ENCODE peak calls at places on chromosomes 7 and 10, in five cellular contexts. Q is Peyer's patch; N is uterus; Z is neuronal stem cell; W is CD8-positive, alpha-beta memory T cell. C is an unnamed sample.

GRCh38 chr10:132904169-132904813 is 38.1 kb downstream of the CFAP46 start:
- DNase-seq in Q (no peak), N (no peak), Z (peak), W (no peak), C (no peak)

GRCh38 chr7:118352854-118353453 is 128.4 kb downstream of the ANKRD7 start:
- DNase-seq in Q (no peak), N (no peak), Z (peak), W (no peak), C (no peak)

GRCh38 chr10:78178940-78179339 is 145.3 kb downstream of the RPS24 start:
- DNase-seq in Q (no peak), N (no peak), Z (no peak), W (no peak), C (no peak)

GRCh38 chr7:99420213-99420612 is 11.4 kb downstream of the BUD31 start:
- DNase-seq in Q (no peak), N (no peak), Z (no peak), W (no peak), C (no peak)

GRCh38 chr10:17003151-17003550 is 126.5 kb downstream of the CUBN start:
- DNase-seq in Q (no peak), N (no peak), Z (no peak), W (peak), C (peak)

GRCh38 chr10:74432841-74433594 is 282.0 kb downstream of the ADK start:
- DNase-seq in Q (no peak), N (no peak), Z (no peak), W (no peak), C (no peak)

GRCh38 chr10:29495366-29495765 is 139.4 kb downstream of the SVIL start:
- DNase-seq in Q (no peak), N (no peak), Z (no peak), W (no peak), C (no peak)

GRCh38 chr7:94123136-94123535 is 119.0 kb upstream of the BET1 start:
- DNase-seq in Q (no peak), N (no peak), Z (no peak), W (no peak), C (no peak)

GRCh38 chr10:123269017-123269552 is 114.9 kb downstream of the BUB3 start:
- DNase-seq in Q (no peak), N (no peak), Z (no peak), W (no peak), C (no peak)

GRCh38 chr10:131355116-131355515 is 43.6 kb upstream of the TCERG1L start:
- DNase-seq in Q (no peak), N (no peak), Z (no peak), W (no peak), C (no peak)

DNA sequence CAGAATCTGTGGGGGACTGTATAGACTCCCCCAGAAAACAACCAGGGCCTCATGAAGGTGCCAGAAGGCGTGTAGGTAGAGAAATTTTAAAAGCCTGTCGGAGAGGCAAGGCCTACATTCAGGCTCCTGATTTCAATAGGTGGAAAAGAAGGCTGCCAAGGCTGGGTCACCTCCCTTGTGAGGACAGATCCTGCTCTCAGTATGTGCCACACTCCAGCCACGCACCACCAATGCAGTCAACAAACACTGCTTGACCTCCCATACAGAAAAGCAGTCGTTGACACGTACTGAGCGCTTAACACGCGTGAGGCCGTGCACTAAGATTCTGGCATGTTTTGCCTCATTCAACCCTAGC is 1.1 kb upstream of the NKX2-3 start:
- DNase-seq in Q (no peak), N (no peak), Z (no peak), W (no peak), C (no peak)
- H3K4me3 ChIP-seq in Q (peak), N (no peak), Z (no peak), W (no peak), C (no peak)

GRCh38 chr10:44476421-44476820 is 91.5 kb upstream of the CXCL12 start:
- DNase-seq in Q (no peak), N (no peak), Z (no peak), W (no peak), C (no peak)
- H3K27ac ChIP-seq in Q (no peak), N (peak), Z (no peak), W (no peak), C (no peak)

GRCh38 chr7:29563590-29564454 is at the start of gene PRR15:
- DNase-seq in Q (no peak), N (no peak), Z (no peak), W (no peak), C (no peak)

GRCh38 chr7:29565982-29566746 is 2.5 kb downstream of the PRR15 start:
- DNase-seq in Q (no peak), N (no peak), Z (no peak), W (no peak), C (no peak)

GRCh38 chr7:29565186-29565540 is 1.5 kb downstream of the PRR15 start:
- DNase-seq in Q (no peak), N (no peak), Z (no peak), W (no peak), C (no peak)

GRCh38 chr7:29565634-29565981 is 2.0 kb downstream of the PRR15 start:
- DNase-seq in Q (no peak), N (no peak), Z (no peak), W (no peak), C (no peak)

DNA sequence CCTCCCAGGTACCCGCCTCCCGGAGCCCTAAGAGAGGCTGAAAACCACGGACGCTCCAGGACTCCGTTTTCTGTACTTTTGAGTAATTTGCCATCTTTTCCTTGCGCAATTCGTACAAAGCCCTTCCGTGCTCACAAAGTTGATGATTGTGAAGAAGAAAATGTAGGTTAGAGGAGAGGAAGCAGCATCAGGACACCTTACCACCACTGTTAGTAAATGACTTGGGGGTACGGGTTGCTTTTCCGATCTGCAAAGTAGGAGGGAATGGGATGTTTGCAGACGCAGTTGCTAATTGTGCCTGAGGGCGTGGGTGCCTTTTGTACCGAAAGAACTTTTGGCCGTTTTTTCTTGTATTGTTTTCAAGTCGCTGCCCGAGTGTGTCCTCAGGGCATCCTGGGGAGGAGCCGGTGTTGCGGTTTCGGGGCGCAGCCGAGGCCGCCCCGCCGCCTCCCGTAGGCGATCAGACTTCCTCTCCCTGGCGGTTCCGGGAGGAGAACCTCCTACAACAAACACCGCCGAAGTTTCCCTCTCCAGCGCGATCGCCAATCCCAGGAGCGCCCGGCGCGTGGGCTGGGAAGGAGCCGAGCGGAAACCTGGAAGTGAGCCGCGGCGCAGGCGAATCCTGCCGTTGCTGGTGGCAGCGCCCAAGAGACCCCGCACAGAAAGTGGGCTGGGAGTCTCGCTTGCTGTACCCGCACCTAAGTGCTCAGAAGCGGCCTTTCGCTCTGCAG is 985 bp downstream of the PRR15 start:
- DNase-seq in Q (no peak), N (peak), Z (no peak), W (no peak), C (no peak)
- H3K4me3 ChIP-seq in Q (peak), N (peak), Z (peak), W (no peak), C (no peak)

GRCh38 chr10:14571866-14572507 is 202.7 kb downstream of the FAM107B start:
- DNase-seq in Q (peak), N (no peak), Z (no peak), W (peak), C (peak)

GRCh38 chr10:14574885-14575284 is 199.8 kb downstream of the FAM107B start:
- DNase-seq in Q (no peak), N (no peak), Z (no peak), W (no peak), C (no peak)

GRCh38 chr10:14574291-14574690 is 200.4 kb downstream of the FAM107B start:
- DNase-seq in Q (no peak), N (no peak), Z (no peak), W (no peak), C (no peak)

GRCh38 chr10:14570800-14571199 is 203.9 kb downstream of the FAM107B start:
- DNase-seq in Q (no peak), N (no peak), Z (no peak), W (no peak), C (peak)

DNA sequence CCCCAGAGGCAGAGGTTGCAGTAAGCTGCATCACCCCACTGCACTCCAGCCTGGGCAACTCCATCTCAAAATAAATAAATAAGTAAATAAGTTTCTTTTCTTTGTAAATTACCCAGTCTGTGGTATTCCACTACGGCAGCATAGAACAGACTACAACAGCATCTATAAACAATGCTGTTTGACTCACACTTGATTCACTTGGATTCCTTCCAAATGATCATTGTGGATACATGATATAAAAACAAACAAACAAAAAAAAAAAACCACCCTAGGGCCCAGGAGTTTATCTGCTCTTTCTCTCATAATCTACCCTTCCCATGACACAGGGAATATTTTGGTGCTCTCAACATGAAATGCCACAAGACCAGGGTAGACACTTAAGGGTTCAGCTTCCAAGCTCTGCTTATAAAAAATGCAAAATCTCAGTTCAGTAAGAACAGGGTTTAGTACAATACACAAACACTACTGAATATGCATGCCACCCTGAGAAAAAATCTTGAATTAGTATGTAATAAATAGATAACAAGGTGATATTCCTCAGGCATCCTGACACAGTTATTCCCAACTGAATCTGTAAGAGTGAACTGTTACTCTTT is 200.9 kb downstream of the FAM107B start:
- DNase-seq in Q (no peak), N (no peak), Z (no peak), W (no peak), C (no peak)
- H3K27ac ChIP-seq in Q (no peak), N (no peak), Z (no peak), W (no peak), C (peak)

DNA sequence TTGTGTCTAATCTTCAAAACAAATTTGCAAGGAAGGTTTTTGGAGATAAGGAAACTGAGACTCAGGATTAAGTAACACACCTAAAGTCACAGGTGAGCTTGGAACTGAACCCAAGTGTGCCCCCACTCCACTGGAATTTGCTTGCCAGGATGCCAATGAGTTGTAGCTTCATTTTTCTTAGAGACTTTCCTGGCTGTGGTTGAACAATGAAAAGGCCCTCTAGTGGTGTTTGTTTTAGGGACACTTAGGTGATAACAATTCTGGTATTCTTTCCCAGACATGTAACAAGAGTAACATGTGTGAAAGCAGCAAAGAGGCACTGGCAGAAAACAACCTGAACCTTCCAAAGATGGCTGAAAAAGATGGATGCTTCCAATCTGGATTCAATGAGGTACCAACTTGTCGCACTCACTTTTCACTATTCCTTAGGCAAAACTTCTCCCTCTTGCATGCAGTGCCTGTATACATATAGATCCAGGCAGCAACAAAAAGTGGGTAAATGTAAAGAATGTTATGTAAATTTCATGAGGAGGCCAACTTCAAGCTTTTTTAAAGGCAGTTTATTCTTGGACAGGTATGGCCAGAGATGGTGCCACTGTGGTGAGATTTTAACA is 1.5 kb downstream of the IL6 start:
- DNase-seq in Q (no peak), N (no peak), Z (no peak), W (no peak), C (no peak)
- H3K4me3 ChIP-seq in Q (no peak), N (no peak), Z (no peak), W (no peak), C (no peak)

DNA sequence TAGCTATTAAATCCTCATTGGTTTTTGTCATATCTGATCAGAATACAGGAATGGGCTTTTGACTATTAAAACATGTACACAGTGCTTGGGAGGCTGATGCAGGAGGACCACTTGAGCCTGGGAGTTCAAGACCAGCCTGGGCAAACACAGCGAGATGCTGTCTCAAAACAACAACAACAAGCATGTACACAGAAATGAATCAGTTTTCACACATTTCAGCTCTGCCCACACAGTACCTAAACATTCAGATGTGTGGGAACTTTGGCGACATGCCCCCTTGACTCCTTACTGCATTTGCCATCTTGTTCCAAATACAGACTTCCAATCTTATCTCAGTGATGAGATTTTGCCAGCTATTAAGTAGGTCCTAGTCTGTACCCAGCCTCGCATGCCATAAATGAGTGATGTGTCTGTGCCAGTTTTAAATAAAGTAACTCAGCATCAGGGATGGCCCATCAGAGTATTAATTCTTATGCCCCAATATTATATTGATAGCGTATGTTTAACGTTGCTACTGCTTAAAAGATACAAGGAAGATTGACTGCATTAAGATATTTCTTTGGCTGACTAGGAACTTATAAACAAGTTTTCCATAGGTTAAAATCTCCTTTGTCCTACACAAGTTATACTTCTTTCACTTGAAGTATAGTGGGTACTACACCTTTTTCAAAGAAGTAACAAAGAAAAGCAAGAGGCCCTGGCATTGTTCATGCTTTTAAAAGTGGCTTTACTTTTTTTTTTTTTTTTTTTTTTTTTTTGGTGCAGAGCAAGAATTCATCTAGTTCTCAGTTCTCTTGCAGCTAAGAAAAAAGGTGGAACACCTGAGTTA is 244.8 kb downstream of the CELF2 start:
- DNase-seq in Q (no peak), N (no peak), Z (no peak), W (no peak), C (no peak)
- H3K27ac ChIP-seq in Q (no peak), N (no peak), Z (no peak), W (no peak), C (peak)

GRCh38 chr7:45092100-45092930 is 3.5 kb upstream of the NACAD start:
- DNase-seq in Q (no peak), N (no peak), Z (no peak), W (no peak), C (no peak)
- H3K4me3 ChIP-seq in Q (no peak), N (no peak), Z (no peak), W (no peak), C (no peak)

C was measured in CD4-positive, CD25-positive, alpha-beta regulatory T cell.